ENCODE peak calls at places on chromosomes 13 and 19, in seven cellular contexts. O is fibroblast of lung; S is GM12865; I is fibroblast of mammary gland; J is fibroblast of the aortic adventitia; F is psoas muscle; U is naive thymus-derived CD4-positive, alpha-beta T cell. P is an unnamed sample.
A peak's percentile ranks its signal among the peaks of the same experiment; 100 is the strongest.

GRCh38 chr13:57624565-57625435 is 6.7 kb upstream of the PCDH17 start:
- DNase-seq in J (peak; percentile 60), O (peak; percentile 58), I (peak; percentile 62), S (peak; percentile 47), U (no peak), F (no peak), P (no peak)

GRCh38 chr19:45791744-45792481 is 732 bp downstream of the DMWD start:
- DNase-seq in F (no peak), U (no peak), J (no peak), I (no peak), S (peak; percentile 21), O (no peak), P (no peak)

GRCh38 chr13:93055233-93055632 is 171.4 kb upstream of the GPC6 start:
- DNase-seq in O (no peak), S (no peak), U (no peak), F (no peak), I (no peak), J (no peak), P (no peak)

GRCh38 chr13:48559638-48560320 is 26.9 kb upstream of the RCBTB2 start:
- DNase-seq in O (peak; percentile 68), I (peak; percentile 89), J (peak; percentile 58), S (no peak), F (no peak), U (no peak), P (no peak)

GRCh38 chr19:19418548-19419260 is 13.2 kb downstream of the GATAD2A start:
- DNase-seq in O (peak; percentile 44), I (no peak), S (peak; percentile 19), U (no peak), J (no peak), F (no peak), P (no peak)

GRCh38 chr19:55081773-55082022 is 6.0 kb downstream of the EPS8L1 start:
- DNase-seq in S (no peak), F (no peak), J (no peak), I (no peak), O (no peak), U (no peak), P (no peak)

GRCh38 chr13:51235186-51235585 is 13.0 kb downstream of the FAM124A start:
- DNase-seq in F (no peak), O (no peak), S (no peak), I (no peak), U (no peak), J (no peak), P (no peak)

GRCh38 chr19:12689012-12689411 is 1.2 kb downstream of the GNG14 start:
- DNase-seq in U (no peak), O (no peak), J (no peak), S (no peak), F (no peak), I (no peak), P (no peak)

GRCh38 chr13:82717249-82717648 is 1165.0 kb downstream of the SLITRK1 start:
- DNase-seq in F (no peak), J (peak; percentile 84), S (no peak), I (peak; percentile 80), U (no peak), O (peak; percentile 89), P (no peak)

GRCh38 chr13:69155136-69155535 is 952.5 kb upstream of the ATXN8OS start:
- DNase-seq in J (no peak), F (no peak), S (no peak), U (no peak), O (no peak), I (no peak), P (no peak)

GRCh38 chr19:46489445-46490272 is 6.0 kb downstream of the PNMA8B start:
- DNase-seq in F (peak; percentile 69), S (no peak), U (no peak), I (peak; percentile 69), O (peak; percentile 83), J (peak; percentile 80), P (no peak)

GRCh38 chr13:97934590-97934989 is 18.9 kb upstream of the IPO5 start:
- DNase-seq in F (no peak), U (no peak), S (no peak), J (peak; percentile 82), O (peak; percentile 64), I (no peak), P (no peak)

GRCh38 chr13:97223711-97224461 is 1.8 kb downstream of the MBNL2 start:
- DNase-seq in J (peak; percentile 97), I (peak; percentile 96), U (peak; percentile 26), F (peak; percentile 56), S (peak; percentile 37), O (peak; percentile 95), P (no peak)

GRCh38 chr13:114230117-114230516 is 4.6 kb upstream of the CDC16 start:
- DNase-seq in F (no peak), J (peak; percentile 30), U (no peak), I (peak; percentile 65), O (peak; percentile 55), S (no peak), P (no peak)

GRCh38 chr19:27745978-27746542 is 1466.9 kb downstream of the UQCRFS1 start:
- DNase-seq in I (no peak), S (no peak), U (no peak), O (no peak), F (no peak), J (no peak), P (no peak)

GRCh38 chr19:2546128-2547032 is 70.5 kb downstream of the GADD45B start:
- DNase-seq in U (no peak), S (no peak), F (peak; percentile 89), I (peak; percentile 19), O (peak; percentile 59), J (no peak), P (no peak)

GRCh38 chr13:94537740-94538630 is 58.0 kb downstream of the TGDS start:
- DNase-seq in F (no peak), O (peak; percentile 13), S (no peak), I (peak; percentile 25), U (no peak), J (no peak), P (no peak)

GRCh38 chr13:51865838-51866237 is 4.1 kb downstream of the CCDC70 start:
- DNase-seq in U (no peak), J (no peak), F (no peak), S (no peak), O (no peak), I (no peak), P (no peak)

GRCh38 chr13:113924184-113924583 is 49.7 kb downstream of the C13orf46 start:
- DNase-seq in I (no peak), O (no peak), J (no peak), S (no peak), U (no peak), F (no peak), P (no peak)

GRCh38 chr13:66111628-66112027 is 1118.5 kb downstream of the PCDH9 start:
- DNase-seq in O (no peak), F (no peak), I (no peak), S (no peak), J (no peak), U (no peak), P (no peak)

GRCh38 chr13:55615080-55615479 is 1525.6 kb upstream of the PRR20A start:
- DNase-seq in O (no peak), J (no peak), S (no peak), U (no peak), I (no peak), F (no peak), P (no peak)

GRCh38 chr13:105336706-105337582 is 1198.5 kb downstream of the EFNB2 start:
- DNase-seq in F (no peak), S (no peak), I (no peak), J (peak; percentile 38), U (no peak), O (peak; percentile 75), P (no peak)

GRCh38 chr19:31263317-31263716 is 85.9 kb downstream of the TSHZ3 start:
- DNase-seq in S (no peak), O (no peak), I (no peak), U (no peak), F (no peak), J (no peak), P (no peak)

GRCh38 chr19:46872967-46873366 is 12.2 kb downstream of the ARHGAP35 start:
- DNase-seq in O (no peak), J (no peak), I (no peak), U (no peak), S (no peak), F (no peak), P (no peak)

GRCh38 chr19:40594657-40595077 is 6.5 kb upstream of the LTBP4 start:
- DNase-seq in J (no peak), S (no peak), U (no peak), F (no peak), I (peak; percentile 63), O (peak; percentile 75), P (no peak)

GRCh38 chr19:7488736-7489353 is at the start of gene PEX11G:
- DNase-seq in S (peak; percentile 90), U (peak; percentile 86), F (peak; percentile 95), I (peak; percentile 79), O (peak; percentile 81), J (peak; percentile 83), P (peak; percentile 46)

GRCh38 chr13:47426126-47426849 is 529.4 kb upstream of the HTR2A start:
- DNase-seq in F (no peak), I (peak; percentile 98), S (no peak), J (peak; percentile 88), U (no peak), O (peak; percentile 74), P (no peak)

GRCh38 chr13:36553501-36553900 is 120.3 kb upstream of the SERTM1 start:
- DNase-seq in I (no peak), U (no peak), J (no peak), O (no peak), F (no peak), S (no peak), P (no peak)

GRCh38 chr13:59425211-59425721 is 738.5 kb downstream of the DIAPH3 start:
- DNase-seq in O (peak; percentile 77), S (no peak), J (peak; percentile 2), F (no peak), I (peak; percentile 1), U (no peak), P (no peak)

GRCh38 chr13:34156841-34157365 is 339.0 kb downstream of the RFC3 start:
- DNase-seq in F (no peak), U (no peak), J (peak; percentile 88), O (peak; percentile 99), I (peak; percentile 94), S (peak; percentile 92), P (peak; percentile 75)
- H3K4me3 ChIP-seq in F (no peak overlapping the region), U (no peak overlapping the region), J (no peak overlapping the region), O (no peak overlapping the region), I (no peak overlapping the region), S (no peak overlapping the region), P (no peak overlapping the region)

GRCh38 chr13:20633802-20634201 is 66.8 kb downstream of the IFT88 start:
- DNase-seq in O (no peak), J (no peak), F (no peak), I (no peak), S (no peak), U (no peak), P (no peak)
- H3K4me3 ChIP-seq in O (no peak overlapping the region), J (no peak overlapping the region), F (no peak overlapping the region), I (no peak overlapping the region), S (no peak overlapping the region), U (no peak overlapping the region), P (no peak overlapping the region)

GRCh38 chr13:112741835-112742570 is 52.2 kb downstream of the ATP11A start:
- DNase-seq in O (no peak), I (no peak), U (no peak), S (no peak), F (no peak), J (no peak), P (no peak)
- H3K4me3 ChIP-seq in O (no peak overlapping the region), I (no peak overlapping the region), U (no peak overlapping the region), S (no peak overlapping the region), F (no peak overlapping the region), J (no peak overlapping the region), P (no peak overlapping the region)

DNA sequence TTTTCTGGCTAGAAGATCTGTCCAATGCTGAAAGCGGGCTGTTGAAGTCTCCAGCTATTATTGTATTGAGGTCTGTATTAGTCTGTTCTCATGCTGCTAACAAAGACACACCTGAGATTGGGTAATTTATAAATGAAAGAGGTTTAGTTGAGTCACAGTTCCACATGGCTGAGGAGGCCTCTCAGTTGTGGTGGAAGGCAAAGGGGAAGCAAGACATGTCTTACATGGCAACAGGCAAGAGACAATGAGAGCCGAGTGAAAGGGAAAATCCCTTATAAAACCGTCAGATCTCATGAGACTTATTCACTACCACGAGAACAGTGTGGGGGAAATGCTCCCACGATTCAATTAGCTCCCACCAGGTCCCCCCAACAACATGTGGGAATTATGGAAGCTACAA is 980.4 kb downstream of the SLITRK5 start:
- DNase-seq in S (peak; percentile 29), O (no peak), I (no peak), U (no peak), F (no peak), J (no peak), P (no peak)
- H3K4me3 ChIP-seq in S (no peak overlapping the region), O (no peak overlapping the region), I (no peak overlapping the region), U (no peak overlapping the region), F (no peak overlapping the region), J (no peak overlapping the region), P (no peak overlapping the region)